ENCODE peak calls at places on chromosomes 11 and 22, in six cellular contexts. C is K562, Q is SK-N-SH, P is GM12878, I is HepG2, F is H1. Y is an unnamed sample.

GRCh38 chr22:38243007-38243775 is 29.6 kb downstream of the TMEM184B start:
- DNase-seq in C (no peak), Q (no peak), P (no peak), I (peak), F (no peak), Y (no peak)

GRCh38 chr11:71298761-71299181 is 46.4 kb upstream of the SHANK2 start:
- DNase-seq in C (no peak), Q (no peak), P (no peak), I (no peak), F (peak), Y (no peak)

GRCh38 chr11:34044664-34045485 is 6.7 kb upstream of the CAPRIN1 start:
- DNase-seq in C (peak), Q (no peak), P (no peak), I (no peak), F (peak), Y (peak)

GRCh38 chr11:24383137-24383536 is 113.7 kb upstream of the LUZP2 start:
- DNase-seq in C (no peak), Q (no peak), P (no peak), I (no peak), F (no peak), Y (no peak)

GRCh38 chr11:3093281-3094191 is 36.3 kb upstream of the CARS1 start:
- DNase-seq in C (no peak), Q (peak), P (no peak), I (peak), F (no peak), Y (no peak)

GRCh38 chr11:45599161-45599943 is 66.1 kb downstream of the CHST1 start:
- DNase-seq in C (no peak), Q (no peak), P (no peak), I (no peak), F (no peak), Y (no peak)

GRCh38 chr11:99739464-99740089 is 718.8 kb downstream of the CNTN5 start:
- DNase-seq in C (peak), Q (peak), P (no peak), I (peak), F (no peak), Y (no peak)

GRCh38 chr11:93905384-93905783 is 55.0 kb upstream of the VSTM5 start:
- DNase-seq in C (no peak), Q (no peak), P (no peak), I (peak), F (no peak), Y (no peak)

GRCh38 chr22:33793464-33793863 is 126.8 kb downstream of the LARGE1 start:
- DNase-seq in C (no peak), Q (no peak), P (no peak), I (no peak), F (no peak), Y (no peak)
- H3K4me3 ChIP-seq in C (no peak), Q (no peak), P (no peak), I (no peak), F (no peak), Y (no peak)

GRCh38 chr22:45529966-45530575 is 27.4 kb downstream of the FBLN1 start:
- DNase-seq in C (no peak), Q (peak), P (no peak), I (no peak), F (no peak), Y (no peak)
- TF ChIP-seq GABPA in C (no peak), Q (no peak), P (no peak), I (no peak), F (no peak), Y (no peak)

GRCh38 chr22:31170971-31171370 is 11.0 kb downstream of the RNF185 start:
- DNase-seq in C (no peak), Q (no peak), P (no peak), I (no peak), F (no peak), Y (no peak)

GRCh38 chr22:31177420-31178162 is 17.6 kb downstream of the RNF185 start:
- DNase-seq in C (no peak), Q (no peak), P (no peak), I (no peak), F (no peak), Y (no peak)

GRCh38 chr22:31176923-31177322 is 16.9 kb downstream of the RNF185 start:
- DNase-seq in C (no peak), Q (no peak), P (no peak), I (no peak), F (no peak), Y (no peak)

GRCh38 chr22:31178859-31179258 is 18.9 kb downstream of the RNF185 start:
- DNase-seq in C (no peak), Q (no peak), P (no peak), I (no peak), F (no peak), Y (no peak)

DNA sequence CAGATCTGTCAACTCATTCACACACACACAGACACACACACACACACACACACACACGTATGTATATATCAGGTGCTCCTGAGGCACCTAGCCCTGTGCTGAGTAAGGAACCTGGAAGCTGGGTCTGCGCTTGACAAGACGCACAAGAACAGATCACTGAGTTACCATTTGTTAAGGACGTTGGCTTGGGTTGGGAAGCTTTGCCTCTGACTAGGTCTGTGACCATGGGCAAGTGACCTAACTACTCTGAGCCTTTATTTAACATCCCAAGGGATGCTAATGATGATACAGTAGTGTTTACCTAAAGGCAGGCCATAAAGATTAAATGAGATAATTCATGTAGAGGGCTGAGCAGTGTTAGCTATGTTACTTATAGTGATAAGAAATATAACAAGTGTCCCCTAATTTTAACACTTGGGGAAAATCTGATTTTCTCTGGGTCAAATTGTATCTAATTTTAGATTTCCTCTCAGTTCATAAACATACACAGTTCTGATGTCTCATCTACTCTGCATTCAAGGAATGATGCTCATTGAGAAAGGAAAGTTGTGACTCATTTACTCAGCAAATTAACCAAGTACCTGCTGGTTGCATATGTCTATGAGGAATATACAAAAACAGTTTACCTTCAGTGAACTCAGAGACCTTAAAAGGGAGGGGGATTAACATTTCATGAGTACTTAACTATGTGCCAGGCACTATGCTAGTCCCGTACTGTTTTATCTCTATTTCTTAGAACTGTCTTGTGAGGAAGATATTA is 13.6 kb downstream of the RNF185 start:
- DNase-seq in C (no peak), Q (no peak), P (no peak), I (no peak), F (no peak), Y (no peak)
- TF ChIP-seq POLR2AphosphoS5 in C (no peak), Q (no peak), P (no peak), I (no peak), F (no peak), Y (no peak)

GRCh38 chr11:20021212-20021611 is 139.1 kb downstream of the DBX1 start:
- DNase-seq in C (no peak), Q (no peak), P (no peak), I (peak), F (no peak), Y (no peak)

GRCh38 chr11:20020716-20021115 is 139.6 kb downstream of the DBX1 start:
- DNase-seq in C (no peak), Q (no peak), P (no peak), I (no peak), F (no peak), Y (no peak)

GRCh38 chr11:20023082-20023426 is 137.2 kb downstream of the DBX1 start:
- DNase-seq in C (no peak), Q (no peak), P (no peak), I (no peak), F (no peak), Y (no peak)

GRCh38 chr11:20021771-20022362 is 138.4 kb downstream of the DBX1 start:
- DNase-seq in C (no peak), Q (no peak), P (no peak), I (peak), F (no peak), Y (no peak)

GRCh38 chr11:20022363-20023081 is 137.8 kb downstream of the DBX1 start:
- DNase-seq in C (no peak), Q (no peak), P (no peak), I (peak), F (peak), Y (no peak)
- H3K4me3 ChIP-seq in C (no peak), Q (no peak), P (no peak), I (peak), F (peak), Y (no peak)

GRCh38 chr11:84969103-84969502 is 658.0 kb downstream of the DLG2 start:
- DNase-seq in C (no peak), Q (no peak), P (no peak), I (no peak), F (no peak), Y (no peak)
- TF ChIP-seq GABPA in C (no peak), Q (no peak), P (no peak), I (no peak), F (no peak), Y (no peak)

GRCh38 chr11:114064216-114064615 is 4.7 kb downstream of the ZBTB16 start:
- DNase-seq in C (no peak), Q (no peak), P (no peak), I (no peak), F (no peak), Y (no peak)
- TF ChIP-seq POLR2AphosphoS5 in C (no peak), Q (no peak), P (no peak), I (no peak), F (no peak), Y (no peak)

GRCh38 chr22:19892925-19893324 is 38.3 kb upstream of the GNB1L start:
- DNase-seq in C (no peak), Q (no peak), P (no peak), I (no peak), F (no peak), Y (no peak)
- H3K4me3 ChIP-seq in C (no peak), Q (no peak), P (no peak), I (no peak), F (no peak), Y (no peak)